ENCODE peak calls at places on chromosome 1, in four cellular contexts. One of them, this sample, is unnamed.

GRCh38 chr1:25997759-25998074 is at the start of gene PAFAH2:
- DNase-seq in thoracic aorta: no peak
- DNase-seq in small intestine: no peak
- DNase-seq in tibial artery: no peak
- DNase-seq in this sample: no peak

GRCh38 chr1:23123528-23123927 is 45.1 kb downstream of the LUZP1 start:
- DNase-seq in small intestine: peak; percentile 78
- DNase-seq in thoracic aorta: no peak
- DNase-seq in tibial artery: no peak
- DNase-seq in this sample: no peak

GRCh38 chr1:17272066-17272465 is 23.2 kb downstream of the PADI3 start:
- DNase-seq in small intestine: no peak
- DNase-seq in thoracic aorta: no peak
- DNase-seq in tibial artery: no peak
- DNase-seq in this sample: no peak

GRCh38 chr1:3495776-3496745 is 41.6 kb downstream of the ARHGEF16 start:
- DNase-seq in thoracic aorta: no peak
- DNase-seq in small intestine: no peak
- DNase-seq in tibial artery: no peak
- DNase-seq in this sample: no peak

GRCh38 chr1:119831027-119831426 is 19.8 kb upstream of the REG4 start:
- DNase-seq in small intestine: no peak
- DNase-seq in thoracic aorta: no peak
- DNase-seq in tibial artery: no peak
- DNase-seq in this sample: no peak

GRCh38 chr1:226960944-226961765 is 21.1 kb downstream of the COQ8A start:
- DNase-seq in small intestine: no peak
- DNase-seq in thoracic aorta: no peak
- DNase-seq in tibial artery: no peak
- DNase-seq in this sample: no peak

GRCh38 chr1:24535021-24535424 is 20.9 kb upstream of the NCMAP start:
- DNase-seq in tibial artery: no peak
- DNase-seq in thoracic aorta: no peak
- DNase-seq in small intestine: peak; percentile 54
- DNase-seq in this sample: peak; percentile 65

GRCh38 chr1:51551081-51551480 is 32.0 kb upstream of the EPS15 start:
- DNase-seq in thoracic aorta: no peak
- DNase-seq in small intestine: no peak
- DNase-seq in tibial artery: no peak
- DNase-seq in this sample: no peak

GRCh38 chr1:235261243-235261642 is 66.7 kb downstream of the ARID4B start:
- DNase-seq in small intestine: no peak
- DNase-seq in tibial artery: no peak
- DNase-seq in thoracic aorta: no peak
- DNase-seq in this sample: no peak

GRCh38 chr1:156725683-156726280 is 2.5 kb upstream of the METTL25B start:
- DNase-seq in thoracic aorta: no peak
- DNase-seq in tibial artery: peak; percentile 86
- DNase-seq in small intestine: peak; percentile 91
- DNase-seq in this sample: peak; percentile 93

GRCh38 chr1:226546926-226547325 is 1.6 kb upstream of the STUM start:
- DNase-seq in small intestine: no peak
- DNase-seq in tibial artery: no peak
- DNase-seq in thoracic aorta: no peak
- DNase-seq in this sample: no peak

GRCh38 chr1:192445243-192445642 is 128.5 kb downstream of the RGS21 start:
- DNase-seq in small intestine: no peak
- DNase-seq in tibial artery: no peak
- DNase-seq in thoracic aorta: no peak
- DNase-seq in this sample: no peak

GRCh38 chr1:168271636-168272035 is 9.0 kb upstream of the TBX19 start:
- DNase-seq in tibial artery: no peak
- DNase-seq in small intestine: no peak
- DNase-seq in thoracic aorta: no peak
- DNase-seq in this sample: no peak

GRCh38 chr1:152697701-152698600 is at the start of gene LCE2A:
- DNase-seq in tibial artery: no peak
- DNase-seq in small intestine: no peak
- DNase-seq in thoracic aorta: no peak
- DNase-seq in this sample: no peak

GRCh38 chr1:145849356-145850165 is 4.1 kb downstream of the NUDT17 start:
- DNase-seq in tibial artery: no peak
- DNase-seq in small intestine: no peak
- DNase-seq in thoracic aorta: no peak
- DNase-seq in this sample: no peak

GRCh38 chr1:17301767-17302166 is 6.2 kb upstream of the PADI4 start:
- DNase-seq in small intestine: no peak
- DNase-seq in tibial artery: no peak
- DNase-seq in thoracic aorta: no peak
- DNase-seq in this sample: no peak

GRCh38 chr1:192573499-192573898 is 2.1 kb upstream of the RGS1 start:
- DNase-seq in thoracic aorta: no peak
- DNase-seq in tibial artery: no peak
- DNase-seq in small intestine: no peak
- DNase-seq in this sample: no peak

GRCh38 chr1:19351858-19352257 is 39.7 kb downstream of the SLC66A1 start:
- DNase-seq in thoracic aorta: no peak
- DNase-seq in tibial artery: no peak
- DNase-seq in small intestine: no peak
- DNase-seq in this sample: no peak

GRCh38 chr1:202161151-202162048 is 998 bp upstream of the PTPN7 start:
- DNase-seq in tibial artery: no peak
- DNase-seq in small intestine: no peak
- DNase-seq in thoracic aorta: no peak
- DNase-seq in this sample: no peak

GRCh38 chr1:248872752-248873408 is 14.0 kb upstream of the ZNF692 start:
- DNase-seq in tibial artery: peak; percentile 48
- DNase-seq in small intestine: peak; percentile 57
- DNase-seq in thoracic aorta: no peak
- DNase-seq in this sample: peak; percentile 79

GRCh38 chr1:95018602-95019369 is 54.0 kb downstream of the ALG14 start:
- DNase-seq in small intestine: no peak
- DNase-seq in thoracic aorta: no peak
- DNase-seq in tibial artery: no peak
- DNase-seq in this sample: no peak

GRCh38 chr1:19165501-19165900 is 44.6 kb downstream of the UBR4 start:
- DNase-seq in tibial artery: no peak
- DNase-seq in small intestine: peak; percentile 12
- DNase-seq in thoracic aorta: no peak
- DNase-seq in this sample: no peak

GRCh38 chr1:183454377-183454776 is 17.9 kb upstream of the SMG7 start:
- DNase-seq in tibial artery: no peak
- DNase-seq in small intestine: no peak
- DNase-seq in thoracic aorta: no peak
- DNase-seq in this sample: no peak

GRCh38 chr1:225746361-225747179 is 31.1 kb upstream of the SRP9 start:
- DNase-seq in small intestine: peak; percentile 95
- DNase-seq in tibial artery: peak; percentile 58
- DNase-seq in thoracic aorta: peak; percentile 39
- DNase-seq in this sample: no peak

GRCh38 chr1:20472860-20473711 is 12.9 kb downstream of the CAMK2N1 start:
- DNase-seq in thoracic aorta: no peak
- DNase-seq in small intestine: peak; percentile 70
- DNase-seq in tibial artery: no peak
- DNase-seq in this sample: no peak

GRCh38 chr1:192147221-192147620 is 11.0 kb upstream of the RGS18 start:
- DNase-seq in small intestine: no peak
- DNase-seq in thoracic aorta: no peak
- DNase-seq in tibial artery: no peak
- DNase-seq in this sample: no peak

GRCh38 chr1:216293673-216294072 is 129.6 kb downstream of the USH2A start:
- DNase-seq in thoracic aorta: no peak
- DNase-seq in small intestine: no peak
- DNase-seq in tibial artery: no peak
- DNase-seq in this sample: no peak

GRCh38 chr1:244761279-244761678 is 74.2 kb upstream of the COX20 start:
- DNase-seq in small intestine: no peak
- DNase-seq in thoracic aorta: no peak
- DNase-seq in tibial artery: no peak
- DNase-seq in this sample: peak; percentile 14

GRCh38 chr1:46718727-46719622 is at the start of gene EFCAB14:
- DNase-seq in small intestine: peak; percentile 99
- DNase-seq in tibial artery: peak; percentile 93
- DNase-seq in thoracic aorta: peak; percentile 65
- DNase-seq in this sample: peak; percentile 99

GRCh38 chr1:88890790-88891317 is 513 bp downstream of the GTF2B start:
- DNase-seq in thoracic aorta: no peak
- DNase-seq in small intestine: peak; percentile 55
- DNase-seq in tibial artery: no peak
- DNase-seq in this sample: peak; percentile 53

GRCh38 chr1:32020338-32020737 is 6.7 kb downstream of the KHDRBS1 start:
- DNase-seq in tibial artery: no peak
- DNase-seq in thoracic aorta: no peak
- DNase-seq in small intestine: peak; percentile 60
- DNase-seq in this sample: no peak

GRCh38 chr1:16111771-16112557 is 38.5 kb upstream of the FAM131C start:
- DNase-seq in tibial artery: peak; percentile 57
- DNase-seq in thoracic aorta: no peak
- DNase-seq in small intestine: no peak
- DNase-seq in this sample: no peak

GRCh38 chr1:208332774-208333126 is 88.6 kb upstream of the PLXNA2 start:
- DNase-seq in tibial artery: no peak
- DNase-seq in thoracic aorta: no peak
- DNase-seq in small intestine: no peak
- DNase-seq in this sample: no peak

GRCh38 chr1:102837551-102837950 is 270.8 kb downstream of the COL11A1 start:
- DNase-seq in small intestine: no peak
- DNase-seq in thoracic aorta: no peak
- DNase-seq in tibial artery: no peak
- DNase-seq in this sample: no peak

GRCh38 chr1:231041705-231042261 is 1.7 kb upstream of the FAM89A start:
- DNase-seq in thoracic aorta: no peak
- DNase-seq in tibial artery: no peak
- DNase-seq in small intestine: no peak
- DNase-seq in this sample: no peak

GRCh38 chr1:67230539-67230938 is 64.3 kb downstream of the IL23R start:
- DNase-seq in tibial artery: no peak
- DNase-seq in small intestine: no peak
- DNase-seq in thoracic aorta: no peak
- DNase-seq in this sample: no peak

GRCh38 chr1:18716112-18716784 is 85.6 kb downstream of the PAX7 start:
- DNase-seq in tibial artery: no peak
- DNase-seq in thoracic aorta: no peak
- DNase-seq in small intestine: no peak
- DNase-seq in this sample: no peak

GRCh38 chr1:207789792-207790787 is 38.2 kb downstream of the CD46 start:
- DNase-seq in small intestine: peak; percentile 80
- DNase-seq in thoracic aorta: no peak
- DNase-seq in tibial artery: no peak
- DNase-seq in this sample: peak; percentile 17

GRCh38 chr1:236058141-236058626 is 6.7 kb downstream of the NID1 start:
- DNase-seq in small intestine: no peak
- DNase-seq in tibial artery: no peak
- DNase-seq in thoracic aorta: no peak
- DNase-seq in this sample: no peak

GRCh38 chr1:209756608-209757445 is 974 bp downstream of the TRAF3IP3 start:
- DNase-seq in tibial artery: no peak
- DNase-seq in small intestine: peak; percentile 12
- DNase-seq in thoracic aorta: no peak
- DNase-seq in this sample: no peak
- H3K4me1 ChIP-seq in tibial artery: no peaks in the 10 kb centered on the region
- H3K4me1 ChIP-seq in small intestine: no peaks in the 10 kb centered on the region
- H3K4me1 ChIP-seq in thoracic aorta: no peaks in the 10 kb centered on the region
- H3K4me1 ChIP-seq in this sample: no peaks in the 10 kb centered on the region

DNA sequence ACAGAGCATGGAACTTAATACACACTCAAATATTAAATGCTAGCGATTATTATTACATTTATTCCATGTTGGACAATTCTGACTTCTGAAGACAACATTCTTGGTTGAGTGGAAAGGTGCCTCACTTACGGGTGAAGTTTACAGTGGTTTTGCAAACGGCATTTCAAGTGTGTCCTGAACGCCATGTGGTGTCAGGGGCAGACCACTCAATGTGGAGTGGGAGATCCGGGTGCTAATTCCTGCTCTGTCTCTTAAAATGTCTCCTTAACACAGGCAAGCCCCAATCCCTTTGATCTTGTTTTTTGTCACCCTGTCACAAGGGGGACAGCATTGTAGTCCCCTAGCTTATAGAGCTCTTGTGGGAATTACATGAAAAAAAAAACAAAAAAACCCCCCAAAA is 5.6 kb upstream of the TDRD10 start:
- DNase-seq in tibial artery: no peak
- DNase-seq in thoracic aorta: no peak
- DNase-seq in small intestine: no peak
- DNase-seq in this sample: no peak
- H3K4me1 ChIP-seq in tibial artery: peaks cover 2% of the 10 kb centered on the region
- H3K4me1 ChIP-seq in thoracic aorta: peaks cover under 1% of the 10 kb centered on the region
- H3K4me1 ChIP-seq in small intestine: no peaks in the 10 kb centered on the region
- H3K4me1 ChIP-seq in this sample: no peaks in the 10 kb centered on the region

GRCh38 chr1:154406572-154406879 is 1.4 kb downstream of the IL6R start:
- DNase-seq in small intestine: no peak
- DNase-seq in thoracic aorta: no peak
- DNase-seq in tibial artery: no peak
- DNase-seq in this sample: no peak
- H3K4me1 ChIP-seq in small intestine: peaks cover 6% of the 10 kb centered on the region
- H3K4me1 ChIP-seq in thoracic aorta: peaks cover 12% of the 10 kb centered on the region
- H3K4me1 ChIP-seq in tibial artery: peaks cover 21% of the 10 kb centered on the region
- H3K4me1 ChIP-seq in this sample: no peaks in the 10 kb centered on the region

GRCh38 chr1:36182734-36183133 is 26.8 kb downstream of the MAP7D1 start:
- DNase-seq in small intestine: no peak
- DNase-seq in thoracic aorta: no peak
- DNase-seq in tibial artery: no peak
- DNase-seq in this sample: no peak

GRCh38 chr1:36176151-36176949 is 20.4 kb downstream of the MAP7D1 start:
- DNase-seq in thoracic aorta: no peak
- DNase-seq in small intestine: no peak
- DNase-seq in tibial artery: no peak
- DNase-seq in this sample: no peak

GRCh38 chr1:36178479-36179219 is 22.7 kb downstream of the MAP7D1 start:
- DNase-seq in thoracic aorta: no peak
- DNase-seq in small intestine: peak; percentile 92
- DNase-seq in tibial artery: no peak
- DNase-seq in this sample: peak; percentile 37

GRCh38 chr1:36177589-36178463 is 21.9 kb downstream of the MAP7D1 start:
- DNase-seq in small intestine: no peak
- DNase-seq in tibial artery: no peak
- DNase-seq in thoracic aorta: no peak
- DNase-seq in this sample: no peak

GRCh38 chr1:36179220-36179600 is 23.2 kb downstream of the MAP7D1 start:
- DNase-seq in thoracic aorta: no peak
- DNase-seq in small intestine: no peak
- DNase-seq in tibial artery: no peak
- DNase-seq in this sample: no peak
- H3K4me1 ChIP-seq in thoracic aorta: peaks cover 21% of the 10 kb centered on the region
- H3K4me1 ChIP-seq in small intestine: no peaks in the 10 kb centered on the region
- H3K4me1 ChIP-seq in tibial artery: peaks cover 27% of the 10 kb centered on the region
- H3K4me1 ChIP-seq in this sample: no peaks in the 10 kb centered on the region

GRCh38 chr1:55817027-55817426 is 601.9 kb upstream of the USP24 start:
- DNase-seq in small intestine: no peak
- DNase-seq in thoracic aorta: no peak
- DNase-seq in tibial artery: no peak
- DNase-seq in this sample: no peak
- H3K4me1 ChIP-seq in small intestine: no peaks in the 10 kb centered on the region
- H3K4me1 ChIP-seq in thoracic aorta: peaks cover 6% of the 10 kb centered on the region
- H3K4me1 ChIP-seq in tibial artery: peaks cover 16% of the 10 kb centered on the region
- H3K4me1 ChIP-seq in this sample: no peaks in the 10 kb centered on the region